ENCODE peak calls at places on chromosomes 2 and 18, in eight cellular contexts. R is HCT116, E is OCI-LY7, M is PC-3, Y is neural progenitor cell, G is SK-N-SH, A is GM23338, L is MM.1S. Z is an unnamed sample.

GRCh38 chr2:127778447-127778846 is 32.5 kb downstream of the WDR33 start:
- DNase-seq in R (no peak), E (no peak), M (no peak), Y (no peak), G (no peak), A (no peak), L (no peak), Z (no peak)

GRCh38 chr18:27952741-27953140 is 224.2 kb downstream of the CDH2 start:
- DNase-seq in R (no peak), E (no peak), M (no peak), Y (no peak), G (no peak), A (no peak), L (no peak), Z (peak; percentile 13)

GRCh38 chr2:96374211-96374951 is 38.8 kb downstream of the NCAPH start:
- DNase-seq in R (no peak), E (no peak), M (peak; percentile 76), Y (no peak), G (peak; percentile 64), A (no peak), L (no peak), Z (peak; percentile 38)

GRCh38 chr2:164456599-164456998 is 164.7 kb downstream of the GRB14 start:
- DNase-seq in R (no peak), E (no peak), M (no peak), Y (no peak), G (peak; percentile 51), A (no peak), L (no peak), Z (no peak)

GRCh38 chr18:63273170-63273925 is 46.2 kb downstream of the BCL2 start:
- DNase-seq in R (no peak), E (no peak), M (no peak), Y (no peak), G (peak; percentile 27), A (no peak), L (no peak), Z (no peak)

GRCh38 chr2:188022389-188022788 is 269.3 kb upstream of the GULP1 start:
- DNase-seq in R (no peak), E (no peak), M (no peak), Y (no peak), G (no peak), A (no peak), L (no peak), Z (no peak)

GRCh38 chr2:54665436-54665856 is 58.0 kb upstream of the EML6 start:
- DNase-seq in R (peak; percentile 32), E (peak; percentile 74), M (peak; percentile 61), Y (peak; percentile 86), G (peak; percentile 48), A (peak; percentile 93), L (peak; percentile 58), Z (peak; percentile 75)

GRCh38 chr18:8484951-8485350 is 124.3 kb upstream of the RAB12 start:
- DNase-seq in R (no peak), E (no peak), M (no peak), Y (no peak), G (no peak), A (no peak), L (no peak), Z (no peak)

GRCh38 chr2:237092920-237093781 is 7.5 kb downstream of the COPS8 start:
- DNase-seq in R (peak; percentile 2), E (peak; percentile 5), M (peak; percentile 58), Y (peak; percentile 70), G (peak; percentile 47), A (peak; percentile 23), L (no peak), Z (peak; percentile 88)

GRCh38 chr18:62369129-62369644 is 44.1 kb downstream of the TNFRSF11A start:
- DNase-seq in R (no peak), E (no peak), M (no peak), Y (no peak), G (no peak), A (peak; percentile 22), L (no peak), Z (no peak)

GRCh38 chr18:25842665-25843064 is 247.7 kb downstream of the SS18 start:
- DNase-seq in R (no peak), E (no peak), M (no peak), Y (no peak), G (no peak), A (no peak), L (no peak), Z (no peak)

GRCh38 chr18:66668706-66669105 is 64.8 kb upstream of the CDH19 start:
- DNase-seq in R (no peak), E (no peak), M (no peak), Y (no peak), G (no peak), A (peak; percentile 53), L (no peak), Z (no peak)

GRCh38 chr18:59960272-59960671 is 60.5 kb downstream of the PMAIP1 start:
- DNase-seq in R (no peak), E (no peak), M (no peak), Y (no peak), G (no peak), A (no peak), L (no peak), Z (no peak)

GRCh38 chr2:201191132-201191875 is 8.4 kb downstream of the CASP10 start:
- DNase-seq in R (no peak), E (peak; percentile 34), M (no peak), Y (no peak), G (no peak), A (no peak), L (peak; percentile 90), Z (no peak)

GRCh38 chr2:39504790-39505335 is 67.8 kb upstream of the MAP4K3 start:
- DNase-seq in R (no peak), E (no peak), M (peak; percentile 75), Y (no peak), G (no peak), A (no peak), L (no peak), Z (peak; percentile 84)

GRCh38 chr2:239267411-239267941 is 133.3 kb downstream of the HDAC4 start:
- DNase-seq in R (peak; percentile 53), E (peak; percentile 91), M (peak; percentile 80), Y (peak; percentile 55), G (no peak), A (peak; percentile 33), L (peak; percentile 97), Z (peak; percentile 89)

DNA sequence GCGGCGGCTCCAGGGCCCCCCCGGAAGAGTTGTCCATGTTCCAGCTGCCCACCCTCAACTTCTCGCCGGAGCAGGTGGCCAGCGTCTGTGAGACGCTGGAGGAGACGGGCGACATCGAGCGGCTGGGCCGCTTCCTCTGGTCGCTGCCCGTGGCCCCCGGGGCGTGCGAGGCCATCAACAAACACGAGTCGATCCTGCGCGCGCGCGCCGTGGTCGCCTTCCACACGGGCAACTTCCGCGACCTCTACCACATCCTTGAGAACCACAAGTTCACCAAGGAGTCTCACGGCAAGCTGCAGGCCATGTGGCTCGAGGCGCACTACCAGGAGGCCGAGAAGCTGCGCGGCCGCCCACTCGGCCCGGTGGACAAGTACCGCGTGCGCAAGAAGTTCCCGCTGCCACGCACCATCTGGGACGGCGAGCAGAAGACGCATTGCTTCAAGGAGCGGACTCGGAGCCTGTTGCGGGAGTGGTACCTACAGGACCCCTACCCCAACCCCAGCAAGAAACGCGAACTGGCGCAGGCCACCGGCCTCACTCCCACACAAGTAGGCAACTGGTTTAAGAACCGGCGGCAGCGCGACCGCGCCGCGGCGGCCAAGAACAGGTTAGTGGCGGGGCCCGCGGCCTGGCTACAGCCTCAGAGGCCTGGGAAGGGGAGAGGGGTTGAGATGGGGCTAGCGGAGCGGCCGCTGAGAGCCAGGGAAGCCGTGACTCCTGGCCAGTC is 965 bp downstream of the SIX3 start:
- DNase-seq in R (no peak), E (no peak), M (no peak), Y (peak; percentile 55), G (peak; percentile 71), A (no peak), L (no peak), Z (peak; percentile 43)
- H3K4me3 ChIP-seq in R (no peak overlapping the region), E (no peak overlapping the region), M (peak overlapping the region; percentile 89), Y (peak overlapping the region; percentile 96), G (peak overlapping the region; percentile 56), A (peak overlapping the region; percentile 54), L (peak overlapping the region; percentile 20), Z (peak overlapping the region; percentile 34)

DNA sequence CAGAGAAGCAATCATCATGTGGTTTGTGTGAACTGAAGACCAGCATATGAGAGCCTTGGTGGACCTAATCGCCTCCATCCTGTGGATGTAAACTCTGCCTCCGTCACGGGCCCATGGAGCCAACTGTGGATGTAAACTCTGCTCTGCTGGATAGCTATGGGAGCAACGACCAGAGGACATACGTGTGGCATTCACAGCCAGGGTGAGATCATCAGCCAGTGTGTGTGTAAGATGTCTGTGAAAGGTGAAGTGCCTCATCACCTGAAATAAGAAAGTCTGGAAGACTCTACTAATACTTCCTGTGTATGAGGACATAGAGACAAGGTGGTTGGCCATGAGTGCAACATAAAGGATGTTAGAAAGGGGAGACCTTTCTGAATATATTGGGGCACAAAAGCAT is 63.5 kb downstream of the CYB5A start:
- DNase-seq in R (no peak), E (no peak), M (peak; percentile 25), Y (no peak), G (no peak), A (no peak), L (no peak), Z (no peak)
- TF ChIP-seq EZH2phosphoT487 in R (no peak), E (no peak), M (no peak), Y (no peak), G (no peak), A (no peak), L (no peak), Z (no peak)

GRCh38 chr2:64990823-64991222 is 1.6 kb downstream of the SLC1A4 start:
- DNase-seq in R (no peak), E (peak; percentile 14), M (no peak), Y (no peak), G (no peak), A (no peak), L (peak; percentile 29), Z (peak; percentile 22)
- H3K4me3 ChIP-seq in R (no peak overlapping the region), E (peak overlapping the region; percentile 82), M (no peak overlapping the region), Y (no peak overlapping the region), G (peak overlapping the region; percentile 22), A (peak overlapping the region; percentile 89), L (peak overlapping the region; percentile 98), Z (peak overlapping the region; percentile 93)

DNA sequence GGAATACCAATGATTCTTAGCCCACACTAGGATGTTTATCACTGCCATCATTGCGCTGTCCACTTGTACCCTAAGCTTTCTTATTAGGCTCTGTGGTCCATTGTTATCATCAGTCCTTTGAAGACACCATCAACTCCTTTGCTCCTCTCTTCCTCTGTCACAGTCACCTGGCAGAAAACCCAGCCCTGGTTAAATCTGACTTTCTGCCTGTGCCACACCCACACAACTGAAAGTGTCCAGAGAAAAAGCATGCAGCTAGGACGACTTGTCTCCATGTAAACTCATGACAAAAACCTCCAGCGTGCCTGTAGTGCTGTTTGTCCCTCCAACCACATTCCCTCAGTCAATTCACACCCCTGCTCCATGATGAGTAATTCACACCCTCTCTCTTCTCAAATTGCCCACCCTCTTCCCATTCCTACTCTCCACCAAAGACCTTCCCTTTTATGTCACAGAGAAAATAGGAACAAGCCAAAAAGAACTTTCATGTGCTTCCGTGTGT is 297.4 kb upstream of the MGAT5 start:
- DNase-seq in R (no peak), E (no peak), M (no peak), Y (no peak), G (no peak), A (no peak), L (peak; percentile 25), Z (no peak)
- TF ChIP-seq EZH2phosphoT487 in R (no peak), E (no peak), M (no peak), Y (no peak), G (no peak), A (no peak), L (no peak), Z (no peak)

GRCh38 chr2:176122266-176122632 is 270 bp upstream of the HOXD9 start:
- DNase-seq in R (no peak), E (no peak), M (no peak), Y (peak; percentile 65), G (peak; percentile 89), A (no peak), L (no peak), Z (no peak)
- H3K4me3 ChIP-seq in R (no peak overlapping the region), E (no peak overlapping the region), M (no peak overlapping the region), Y (peak overlapping the region; percentile 42), G (peak overlapping the region; percentile 66), A (peak overlapping the region; percentile 53), L (no peak overlapping the region), Z (peak overlapping the region; percentile 70)

GRCh38 chr18:2536493-2536892 is 34.8 kb downstream of the METTL4 start:
- DNase-seq in R (no peak), E (no peak), M (peak; percentile 18), Y (no peak), G (no peak), A (no peak), L (no peak), Z (no peak)
- TF ChIP-seq EZH2phosphoT487 in R (no peak), E (no peak), M (no peak), Y (no peak), G (no peak), A (no peak), L (no peak), Z (no peak)

Z was measured in GM23248.